ENCODE peak calls at places on chromosome 15, in seven cellular contexts. O is stimulated activated CD4-positive, alpha-beta T cell treated with anti-CD3 and anti-CD28 coated beads, Interleukin-2, amount 100 ng/mL, for 48 hours; F is retinal pigment epithelial cell; C is breast epithelium; Y is nucleus accumbens; J is astrocyte; P is stimulated activated effector memory CD8-positive, alpha-beta T cell treated with anti-CD3 and anti-CD28 coated beads, Interleukin-12 subunit alpha, Interleukin-12 subunit beta, amount 100 ng/mL, for 72 hours. E is an unnamed sample.

GRCh38 chr15:89794627-89795241 is 18.6 kb downstream of the MESP2 start:
- DNase-seq in O (no peak), P (no peak), Y (no peak), C (no peak), J (peak; percentile 42), F (no peak), E (no peak)

GRCh38 chr15:101027273-101027901 is 108.2 kb downstream of the LRRK1 start:
- DNase-seq in F (no peak), C (no peak), Y (no peak), J (no peak), O (no peak), P (peak; percentile 41), E (peak; percentile 31)

GRCh38 chr15:66780172-66780972 is 78.3 kb downstream of the SMAD6 start:
- DNase-seq in J (peak; percentile 91), O (no peak), F (peak; percentile 79), Y (no peak), P (no peak), C (no peak), E (no peak)

GRCh38 chr15:71379893-71380292 is 264.6 kb downstream of the THSD4 start:
- DNase-seq in F (no peak), O (no peak), P (no peak), C (no peak), Y (no peak), J (peak; percentile 40), E (no peak)

GRCh38 chr15:66594344-66594743 is 28.5 kb upstream of the LCTL start:
- DNase-seq in J (no peak), F (no peak), C (no peak), P (no peak), O (no peak), Y (no peak), E (no peak)

GRCh38 chr15:98775498-98776230 is 127.3 kb downstream of the IGF1R start:
- DNase-seq in O (no peak), F (no peak), J (no peak), P (no peak), C (no peak), Y (no peak), E (no peak)

GRCh38 chr15:71231678-71232224 is 116.5 kb downstream of the THSD4 start:
- DNase-seq in P (no peak), F (no peak), O (no peak), C (no peak), J (no peak), Y (no peak), E (no peak)

GRCh38 chr15:67543348-67543718 is 830 bp downstream of the MAP2K5 start:
- DNase-seq in P (no peak), F (no peak), C (no peak), O (no peak), Y (no peak), J (no peak), E (no peak)

GRCh38 chr15:88956906-88957305 is 43.7 kb upstream of the MFGE8 start:
- DNase-seq in P (no peak), C (no peak), Y (no peak), J (no peak), F (no peak), O (no peak), E (no peak)

GRCh38 chr15:85100186-85100937 is 118.7 kb downstream of the PDE8A start:
- DNase-seq in P (no peak), J (no peak), C (no peak), Y (no peak), O (no peak), F (no peak), E (no peak)

GRCh38 chr15:66923438-66923881 is 141.9 kb upstream of the SMAD3 start:
- DNase-seq in J (no peak), Y (no peak), O (peak; percentile 39), F (no peak), C (no peak), P (no peak), E (no peak)

GRCh38 chr15:90042766-90043525 is 41.8 kb downstream of the ZNF710 start:
- DNase-seq in O (no peak), F (no peak), C (no peak), Y (no peak), J (no peak), P (no peak), E (no peak)

GRCh38 chr15:43975326-43975725 is 148.5 kb downstream of the WDR76 start:
- DNase-seq in F (no peak), Y (no peak), O (no peak), J (peak; percentile 49), C (no peak), P (no peak), E (no peak)

GRCh38 chr15:65595960-65596359 is 15.0 kb downstream of the INTS14 start:
- DNase-seq in Y (peak; percentile 41), F (no peak), O (no peak), P (no peak), J (no peak), C (no peak), E (no peak)

GRCh38 chr15:70856884-70857546 is 3.1 kb upstream of the LARP6 start:
- DNase-seq in Y (no peak), C (no peak), J (peak; percentile 97), P (no peak), O (no peak), F (peak; percentile 91), E (peak; percentile 77)

GRCh38 chr15:34496616-34497015 is 59.0 kb upstream of the GOLGA8A start:
- DNase-seq in C (no peak), F (no peak), Y (no peak), J (no peak), O (no peak), P (no peak), E (no peak)

GRCh38 chr15:77144492-77145070 is 73.7 kb upstream of the TSPAN3 start:
- DNase-seq in P (no peak), J (peak; percentile 98), C (no peak), Y (no peak), F (peak; percentile 94), O (no peak), E (no peak)

GRCh38 chr15:60720493-60721231 is 241.7 kb upstream of the ICE2 start:
- DNase-seq in F (no peak), J (no peak), P (peak; percentile 76), O (peak; percentile 57), C (no peak), Y (no peak), E (no peak)

E was measured in left ventricle myocardium superior.